ENCODE peak calls at places on chromosome 1, in eight cellular contexts. V is psoas muscle, O is right cardiac atrium, M is body of pancreas, G is fibroblast of lung, H is tibial nerve, A is brain microvascular endothelial cell, I is colonic mucosa. D is an unnamed sample.

GRCh38 chr1:20426923-20427322 is 59.1 kb downstream of the CAMK2N1 start:
- DNase-seq in V (no peak), O (no peak), M (no peak), G (peak; percentile 93), H (no peak), A (peak; percentile 81), I (no peak), D (no peak)

GRCh38 chr1:36008546-36009197 is 75.2 kb upstream of the TEKT2 start:
- DNase-seq in V (no peak), O (no peak), M (no peak), G (peak; percentile 94), H (no peak), A (peak; percentile 82), I (no peak), D (no peak)

GRCh38 chr1:212625781-212626450 is 17.4 kb downstream of the ATF3 start:
- DNase-seq in V (no peak), O (no peak), M (no peak), G (no peak), H (no peak), A (no peak), I (no peak), D (no peak)

GRCh38 chr1:117659565-117660264 is 53.9 kb downstream of the TENT5C start:
- DNase-seq in V (no peak), O (no peak), M (no peak), G (no peak), H (no peak), A (no peak), I (no peak), D (no peak)

GRCh38 chr1:181135815-181136737 is 47.6 kb downstream of the IER5 start:
- DNase-seq in V (no peak), O (no peak), M (no peak), G (peak; percentile 94), H (no peak), A (peak; percentile 86), I (no peak), D (peak; percentile 57)

GRCh38 chr1:151846686-151847227 is 6.8 kb downstream of the THEM5 start:
- DNase-seq in V (no peak), O (peak; percentile 7), M (no peak), G (no peak), H (no peak), A (no peak), I (no peak), D (no peak)

GRCh38 chr1:39525366-39526165 is 34.1 kb downstream of the BMP8A start:
- DNase-seq in V (no peak), O (no peak), M (no peak), G (no peak), H (no peak), A (no peak), I (no peak), D (no peak)

GRCh38 chr1:99648107-99648506 is 2.2 kb downstream of the PALMD start:
- DNase-seq in V (peak; percentile 79), O (peak; percentile 79), M (no peak), G (peak; percentile 29), H (no peak), A (no peak), I (no peak), D (peak; percentile 84)

GRCh38 chr1:150397392-150398032 is 33.6 kb downstream of the RPRD2 start:
- DNase-seq in V (no peak), O (no peak), M (no peak), G (no peak), H (no peak), A (no peak), I (no peak), D (no peak)

GRCh38 chr1:171061425-171062143 is 29.1 kb upstream of the FMO3 start:
- DNase-seq in V (no peak), O (no peak), M (no peak), G (no peak), H (no peak), A (no peak), I (no peak), D (no peak)

GRCh38 chr1:169509354-169509753 is 23.6 kb upstream of the SLC19A2 start:
- DNase-seq in V (no peak), O (no peak), M (no peak), G (no peak), H (no peak), A (no peak), I (no peak), D (no peak)

GRCh38 chr1:85611856-85612255 is 31.3 kb downstream of the CCN1 start:
- DNase-seq in V (peak; percentile 57), O (peak; percentile 27), M (peak; percentile 33), G (peak; percentile 100), H (peak; percentile 30), A (peak; percentile 100), I (no peak), D (peak; percentile 91)

GRCh38 chr1:87113313-87113712 is 198.9 kb downstream of the HS2ST1 start:
- DNase-seq in V (peak; percentile 65), O (peak; percentile 74), M (no peak), G (peak; percentile 97), H (peak; percentile 35), A (peak; percentile 46), I (no peak), D (peak; percentile 76)

GRCh38 chr1:24126023-24126671 is 14.2 kb upstream of the MYOM3 start:
- DNase-seq in V (peak; percentile 77), O (no peak), M (no peak), G (peak; percentile 9), H (no peak), A (peak; percentile 20), I (no peak), D (no peak)

GRCh38 chr1:181577475-181577874 is 94.2 kb downstream of the CACNA1E start:
- DNase-seq in V (no peak), O (no peak), M (no peak), G (no peak), H (no peak), A (no peak), I (no peak), D (no peak)

GRCh38 chr1:18945401-18945849 is 11.1 kb downstream of the IFFO2 start:
- DNase-seq in V (peak; percentile 63), O (peak; percentile 45), M (no peak), G (peak; percentile 71), H (no peak), A (no peak), I (peak; percentile 52), D (peak; percentile 44)

GRCh38 chr1:25208127-25208526 is 24.2 kb downstream of the SYF2 start:
- DNase-seq in V (no peak), O (no peak), M (no peak), G (no peak), H (no peak), A (no peak), I (no peak), D (no peak)

GRCh38 chr1:90761781-90762589 is 44.9 kb upstream of the BARHL2 start:
- DNase-seq in V (no peak), O (no peak), M (peak; percentile 38), G (no peak), H (no peak), A (no peak), I (no peak), D (peak; percentile 51)

GRCh38 chr1:222754386-222755139 is 17.6 kb downstream of the FAM177B start:
- DNase-seq in V (peak; percentile 71), O (peak; percentile 68), M (no peak), G (peak; percentile 97), H (peak; percentile 42), A (peak; percentile 81), I (no peak), D (peak; percentile 62)

GRCh38 chr1:234778215-234779159 is 168.5 kb upstream of the IRF2BP2 start:
- DNase-seq in V (peak; percentile 57), O (peak; percentile 36), M (no peak), G (no peak), H (no peak), A (no peak), I (no peak), D (peak; percentile 36)
- H3K27me3 ChIP-seq in V (peaks cover 10% of the 10 kb centered on the region), O (peaks cover 3% of the 10 kb centered on the region), M (no peaks in the 10 kb centered on the region), G (peaks cover 5% of the 10 kb centered on the region), H (peaks cover 61% of the 10 kb centered on the region), A (peaks cover 47% of the 10 kb centered on the region), I (no peaks in the 10 kb centered on the region), D (no peaks in the 10 kb centered on the region)

GRCh38 chr1:37484325-37485051 is 10.1 kb downstream of the ZC3H12A start:
- DNase-seq in V (no peak), O (peak; percentile 36), M (peak; percentile 52), G (no peak), H (no peak), A (no peak), I (peak; percentile 24), D (no peak)

GRCh38 chr1:37486680-37487618 is 12.6 kb downstream of the ZC3H12A start:
- DNase-seq in V (peak; percentile 92), O (peak; percentile 85), M (peak; percentile 83), G (peak; percentile 59), H (peak; percentile 73), A (peak; percentile 67), I (peak; percentile 87), D (peak; percentile 88)

GRCh38 chr1:37483785-37484184 is 9.4 kb downstream of the ZC3H12A start:
- DNase-seq in V (no peak), O (no peak), M (no peak), G (no peak), H (no peak), A (no peak), I (no peak), D (no peak)

GRCh38 chr1:37485902-37486679 is 11.7 kb downstream of the ZC3H12A start:
- DNase-seq in V (no peak), O (peak; percentile 45), M (no peak), G (no peak), H (no peak), A (no peak), I (peak; percentile 24), D (peak; percentile 74)

GRCh38 chr1:37487619-37487984 is 13.2 kb downstream of the ZC3H12A start:
- DNase-seq in V (no peak), O (no peak), M (no peak), G (no peak), H (no peak), A (no peak), I (no peak), D (no peak)
- H3K27me3 ChIP-seq in V (no peaks in the 10 kb centered on the region), O (no peaks in the 10 kb centered on the region), M (no peaks in the 10 kb centered on the region), G (no peaks in the 10 kb centered on the region), H (no peaks in the 10 kb centered on the region), A (no peaks in the 10 kb centered on the region), I (no peaks in the 10 kb centered on the region), D (no peaks in the 10 kb centered on the region)

DNA sequence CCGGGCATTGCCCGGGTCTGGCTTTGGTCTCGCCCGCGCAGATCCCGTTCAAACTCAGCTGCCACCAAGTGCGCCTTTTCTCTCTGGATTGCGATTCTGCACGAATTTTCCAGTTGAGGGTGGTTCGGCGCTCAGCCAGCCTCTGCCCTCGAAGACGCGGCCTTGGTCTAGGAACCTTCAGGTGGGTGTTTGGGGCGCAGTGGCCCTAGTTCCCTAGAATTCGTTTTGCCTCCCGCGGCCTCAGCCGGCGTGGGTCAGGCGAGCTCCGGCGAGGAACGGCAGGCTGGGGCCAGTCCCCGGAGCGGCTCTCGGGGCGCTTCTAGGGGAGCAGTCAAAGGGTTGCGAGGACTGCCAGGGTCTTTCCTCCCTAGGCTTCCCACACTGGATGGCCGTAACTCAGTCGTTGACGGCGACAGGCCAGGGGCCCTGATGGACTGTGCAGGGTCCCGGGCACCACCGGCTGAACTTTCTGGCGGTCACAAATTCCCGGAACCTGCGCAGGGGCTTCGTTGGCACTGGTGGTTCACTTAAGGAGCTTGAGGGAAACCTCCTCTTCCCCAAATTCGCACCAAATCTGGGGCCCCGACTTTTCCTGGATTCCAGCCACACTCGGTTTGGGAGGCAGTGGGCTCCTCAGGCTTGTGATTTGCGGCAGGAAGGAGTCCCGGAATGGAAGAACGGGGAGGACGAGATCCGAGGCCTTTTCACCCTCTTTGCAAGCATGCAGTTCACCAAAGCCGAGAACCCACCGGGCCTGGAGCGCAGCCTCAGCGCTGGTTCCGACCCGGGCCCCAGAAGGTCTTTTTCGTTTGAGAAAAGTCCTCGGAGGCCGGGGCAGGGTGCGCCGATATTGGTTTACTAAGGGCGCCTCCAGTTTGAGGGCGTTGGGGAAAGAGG is 1.2 kb downstream of the DMBX1 start:
- DNase-seq in V (no peak), O (no peak), M (no peak), G (peak; percentile 18), H (no peak), A (no peak), I (no peak), D (no peak)
- H3K27me3 ChIP-seq in V (peaks cover 53% of the 10 kb centered on the region), O (no peaks in the 10 kb centered on the region), M (peaks cover 6% of the 10 kb centered on the region), G (peaks cover 70% of the 10 kb centered on the region), H (peaks cover 99% of the 10 kb centered on the region), A (peaks cover 97% of the 10 kb centered on the region), I (peaks cover 90% of the 10 kb centered on the region), D (peaks cover 30% of the 10 kb centered on the region)

GRCh38 chr1:2904191-2904590 is 102.7 kb upstream of the TTC34 start:
- DNase-seq in V (no peak), O (no peak), M (no peak), G (no peak), H (no peak), A (no peak), I (no peak), D (no peak)
- H3K27me3 ChIP-seq in V (peaks cover 13% of the 10 kb centered on the region), O (no peaks in the 10 kb centered on the region), M (no peaks in the 10 kb centered on the region), G (no peaks in the 10 kb centered on the region), H (peaks cover 22% of the 10 kb centered on the region), A (no peaks in the 10 kb centered on the region), I (no peaks in the 10 kb centered on the region), D (peaks cover 70% of the 10 kb centered on the region)